ENCODE peak calls at places on chromosomes 12 and 14, in seven cellular contexts. P, N, T, Z, D, L and X are unnamed samples.

GRCh38 chr12:84840356-84840755 is 72.2 kb downstream of the SLC6A15 start:
- DNase-seq in Z (no peak), D (no peak), T (no peak), P (no peak), N (no peak), L (no peak), X (no peak)

GRCh38 chr14:56482306-56482705 is 97.3 kb upstream of the TMEM260 start:
- DNase-seq in T (peak; percentile 49), Z (no peak), N (no peak), P (no peak), D (no peak), L (no peak), X (peak; percentile 47)

GRCh38 chr14:69606258-69606657 is 5.1 kb upstream of the SUSD6 start:
- DNase-seq in Z (no peak), T (peak; percentile 43), P (no peak), L (no peak), D (peak; percentile 73), N (no peak), X (peak; percentile 40)

GRCh38 chr12:12909995-12910391 is 18.6 kb downstream of the GPRC5A start:
- DNase-seq in P (peak; percentile 13), Z (no peak), N (no peak), T (no peak), D (no peak), L (peak; percentile 41), X (no peak)

GRCh38 chr14:75258079-75258802 is 20.4 kb upstream of the FOS start:
- DNase-seq in N (no peak), D (no peak), L (no peak), T (no peak), Z (no peak), P (no peak), X (no peak)

GRCh38 chr14:94423465-94424056 is 29.0 kb downstream of the SERPINA11 start:
- DNase-seq in P (peak; percentile 56), T (peak; percentile 81), L (peak; percentile 73), D (peak; percentile 62), N (no peak), Z (peak; percentile 52), X (peak; percentile 74)

GRCh38 chr14:51732494-51733080 is 80.9 kb downstream of the FRMD6 start:
- DNase-seq in P (no peak), D (no peak), T (no peak), L (no peak), N (no peak), Z (no peak), X (no peak)

GRCh38 chr12:107612508-107612907 is 73.1 kb upstream of the PWP1 start:
- DNase-seq in L (no peak), Z (no peak), N (no peak), T (no peak), D (no peak), P (no peak), X (no peak)

GRCh38 chr12:131378861-131379665 is 331.8 kb upstream of the SFSWAP start:
- DNase-seq in Z (no peak), T (no peak), P (no peak), D (no peak), N (peak; percentile 81), L (no peak), X (no peak)

DNA sequence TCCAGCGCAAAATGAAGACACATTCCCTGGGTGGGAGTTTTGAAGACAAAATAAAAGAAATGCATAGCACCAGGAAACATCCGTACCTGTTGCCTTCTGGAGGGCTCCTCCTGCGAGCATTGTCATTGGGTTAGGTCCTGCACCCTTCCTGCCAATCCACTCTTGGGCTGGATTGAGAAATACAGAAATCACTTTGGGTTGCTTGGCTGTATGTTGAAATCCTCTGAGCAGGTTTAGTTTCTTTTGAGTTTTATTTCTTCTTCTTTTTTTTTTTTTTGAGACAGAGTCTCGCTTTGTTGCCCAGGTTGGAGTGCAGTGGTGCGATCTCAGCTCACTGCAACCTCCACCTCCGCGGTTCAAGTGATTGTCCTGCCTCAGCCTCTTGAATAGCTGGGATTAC is 67.6 kb downstream of the ARF6 start:
- DNase-seq in L (no peak), T (no peak), D (no peak), P (peak; percentile 57), N (no peak), Z (no peak), X (no peak)
- TF ChIP-seq CTCF in L (no peak), T (no peak), D (no peak), P (no peak), N (no peak), Z (no peak), X (no peak)

GRCh38 chr12:124527861-124528561 is 39.4 kb downstream of the NCOR2 start:
- DNase-seq in N (no peak), L (no peak), P (no peak), D (no peak), T (no peak), Z (no peak), X (peak; percentile 82)
- TF ChIP-seq CTCF in N (no peak), L (no peak), P (no peak), D (no peak), T (no peak), Z (no peak), X (peak; percentile 53)

DNA sequence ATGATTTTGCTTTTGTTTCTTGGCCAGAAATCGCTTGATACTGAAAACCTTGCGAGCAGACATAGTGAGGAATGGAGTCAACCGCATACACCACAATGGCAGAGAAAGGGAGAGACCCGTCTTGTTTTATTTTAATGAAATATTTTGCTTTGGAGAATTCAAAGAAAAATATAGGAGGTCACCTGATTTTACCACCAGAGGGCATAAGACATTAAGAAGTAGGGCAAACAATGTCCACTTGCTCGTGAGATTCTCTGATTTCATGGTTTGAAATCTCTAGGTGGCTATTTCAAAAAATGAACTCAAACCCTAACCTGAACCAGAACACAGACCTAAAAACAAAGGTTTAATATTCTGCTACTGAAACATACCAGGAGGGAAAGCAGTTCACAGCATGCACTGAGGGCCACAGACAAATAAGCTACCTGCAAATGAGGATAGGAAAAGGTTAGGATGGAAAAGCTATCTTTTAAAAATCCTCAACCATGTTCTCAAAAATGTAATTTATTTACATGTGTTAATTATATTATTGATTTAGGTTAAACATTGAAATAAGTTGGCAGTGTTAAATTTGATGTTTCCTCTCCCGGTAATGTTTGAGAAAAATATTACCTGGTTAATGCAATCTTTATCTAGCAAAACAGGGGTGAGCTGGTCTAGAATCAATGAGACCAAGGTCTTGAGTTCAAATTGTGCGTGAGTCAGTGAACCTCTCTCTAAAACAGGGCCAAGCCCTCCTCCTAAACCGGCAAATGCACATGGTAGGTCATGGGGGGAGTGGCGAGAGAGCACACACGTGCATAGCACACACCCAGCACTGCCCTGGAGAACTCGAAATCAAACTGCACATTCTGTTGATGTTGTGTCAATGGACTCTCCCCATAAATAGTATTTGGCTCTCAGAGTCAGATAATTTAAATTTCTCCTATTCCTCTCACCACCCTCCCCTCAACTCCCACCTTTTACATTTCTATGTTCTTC is 12.5 kb downstream of the IFNG-AS1 start:
- DNase-seq in T (no peak), L (no peak), N (no peak), P (peak; percentile 59), Z (no peak), D (no peak), X (no peak)
- TF ChIP-seq CTCF in T (peak; percentile 45), L (no peak), N (peak; percentile 40), P (peak; percentile 84), Z (peak; percentile 12), D (no peak), X (peak; percentile 56)

DNA sequence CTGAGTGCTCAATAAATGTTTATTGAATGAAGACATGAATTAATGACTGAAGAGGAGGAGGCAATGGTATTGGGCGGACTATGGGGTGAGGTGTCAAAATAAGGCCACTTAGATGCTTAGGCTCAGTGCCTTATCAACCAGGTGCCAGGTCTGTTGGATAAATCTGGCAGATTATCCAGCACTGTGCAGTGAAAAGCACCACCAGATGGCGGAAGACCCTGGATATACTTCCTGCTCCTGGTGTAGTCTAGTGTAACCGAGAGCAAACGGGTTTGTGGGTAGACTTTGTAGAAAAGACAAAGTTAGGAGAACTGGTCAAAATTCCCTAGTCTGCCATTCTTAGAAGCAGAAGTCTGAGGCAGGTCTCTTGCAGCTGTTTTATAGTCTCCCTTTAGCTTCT is 306.3 kb downstream of the ATP23 start:
- DNase-seq in Z (no peak), P (no peak), D (no peak), T (no peak), N (no peak), L (no peak), X (no peak)
- TF ChIP-seq CTCF in Z (no peak), P (peak; percentile 49), D (no peak), T (no peak), N (peak; percentile 11), L (no peak), X (no peak)

GRCh38 chr12:49902399-49903350 is 1.0 kb downstream of the FAIM2 start:
- DNase-seq in D (no peak), L (no peak), T (no peak), P (no peak), N (no peak), Z (no peak), X (no peak)
- TF ChIP-seq CTCF in D (no peak), L (no peak), T (peak; percentile 12), P (no peak), N (no peak), Z (no peak), X (no peak)